ENCODE peak calls at places on chromosomes 7 and 10, in seven cellular contexts. J is heart right ventricle; X is ovary; F is colonic mucosa; R is lower lobe of right lung; S is psoas muscle; M is CD8-positive, alpha-beta memory T cell. G is an unnamed sample.

GRCh38 chr7:30625283-30625682 is 30.6 kb downstream of the GARS1 start:
- DNase-seq in S (no peak), J (no peak), M (no peak), F (no peak), R (no peak), X (no peak), G (no peak)

GRCh38 chr7:74185636-74186035 is 11.5 kb downstream of the EIF4H start:
- DNase-seq in M (no peak), J (no peak), S (no peak), F (no peak), X (no peak), R (no peak), G (no peak)

GRCh38 chr10:12041766-12042408 is 722 bp downstream of the UPF2 start:
- DNase-seq in R (no peak), M (no peak), X (no peak), J (no peak), S (no peak), F (peak; percentile 51), G (peak; percentile 31)

GRCh38 chr10:76150139-76150885 is 718.9 kb downstream of the LRMDA start:
- DNase-seq in X (peak; percentile 28), M (no peak), R (peak; percentile 63), F (no peak), J (no peak), S (no peak), G (peak; percentile 40)

GRCh38 chr7:45679516-45679915 is 105.3 kb downstream of the ADCY1 start:
- DNase-seq in M (no peak), F (peak; percentile 3), R (no peak), X (no peak), S (no peak), J (no peak), G (no peak)

GRCh38 chr10:102537367-102537766 is 33.6 kb downstream of the SUFU start:
- DNase-seq in J (no peak), F (no peak), R (no peak), S (no peak), M (no peak), X (no peak), G (no peak)

GRCh38 chr10:15486404-15486803 is 115.3 kb upstream of the FAM171A1 start:
- DNase-seq in S (no peak), X (no peak), R (no peak), J (no peak), M (no peak), F (no peak), G (no peak)

GRCh38 chr10:115773832-115774231 is 499.2 kb downstream of the GFRA1 start:
- DNase-seq in M (no peak), F (no peak), S (no peak), X (no peak), J (no peak), R (no peak), G (no peak)

GRCh38 chr10:11165591-11166543 is 148.2 kb downstream of the CELF2 start:
- DNase-seq in M (peak; percentile 67), J (peak; percentile 62), R (peak; percentile 63), X (peak; percentile 75), F (peak; percentile 32), S (peak; percentile 62), G (peak; percentile 40)

GRCh38 chr7:94382746-94383145 is 11.9 kb upstream of the COL1A2 start:
- DNase-seq in J (no peak), S (no peak), M (no peak), F (no peak), X (no peak), R (no peak), G (no peak)

GRCh38 chr10:97781541-97782331 is 9.9 kb upstream of the SFRP5 start:
- DNase-seq in F (no peak), S (no peak), M (no peak), J (no peak), X (no peak), R (no peak), G (no peak)

GRCh38 chr10:132331956-132332749 is at the start of gene LRRC27:
- DNase-seq in M (peak; percentile 100), X (peak; percentile 99), R (peak; percentile 99), S (peak; percentile 100), J (peak; percentile 99), F (peak; percentile 99), G (peak; percentile 99)
- H3K4me3 ChIP-seq in M (peak within 1 kb of the TSS; percentile 92), X (peak within 1 kb of the TSS; percentile 60), R (peak within 1 kb of the TSS; percentile 91), S (peak within 1 kb of the TSS; percentile 86), J (peak within 1 kb of the TSS; percentile 75), F (peak within 1 kb of the TSS; percentile 82), G (peak within 1 kb of the TSS; percentile 76)

DNA sequence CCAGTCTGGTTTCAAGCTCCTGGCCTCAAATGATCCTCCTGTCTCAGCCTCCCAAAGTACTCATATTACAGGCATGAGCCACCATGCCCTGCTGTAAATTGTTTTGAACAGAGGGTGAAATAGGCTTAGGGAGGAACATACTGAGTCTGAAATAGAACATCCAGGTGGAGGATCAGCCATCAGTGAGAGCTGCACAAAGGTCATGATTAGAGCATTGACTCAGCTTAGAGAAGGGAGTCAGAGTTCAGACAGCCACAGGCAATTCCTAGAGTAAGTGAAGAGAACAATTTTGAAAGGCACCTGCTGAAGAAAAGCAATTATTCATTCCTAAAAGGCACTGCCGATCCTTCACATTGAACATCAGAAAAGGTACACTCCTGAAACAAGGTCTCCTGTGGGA is 15.9 kb upstream of the NEBL start:
- DNase-seq in X (no peak), R (no peak), M (no peak), J (no peak), S (no peak), F (no peak), G (no peak)
- H3K4me1 ChIP-seq in X (no peaks in the 10 kb centered on the region), R (no peaks in the 10 kb centered on the region), M (no peaks in the 10 kb centered on the region), J (no peaks in the 10 kb centered on the region), S (no peaks in the 10 kb centered on the region), F (no peaks in the 10 kb centered on the region), G (no peaks in the 10 kb centered on the region)

GRCh38 chr7:151437866-151438516 is 1.9 kb downstream of the CRYGN start:
- DNase-seq in S (no peak), M (no peak), J (no peak), R (no peak), X (peak; percentile 27), F (no peak), G (no peak)

GRCh38 chr7:151438864-151439601 is 908 bp downstream of the CRYGN start:
- DNase-seq in X (peak; percentile 18), R (no peak), F (no peak), S (no peak), J (no peak), M (no peak), G (no peak)

GRCh38 chr7:151442776-151443496 is 3.0 kb upstream of the CRYGN start:
- DNase-seq in F (no peak), J (no peak), R (no peak), M (no peak), S (no peak), X (no peak), G (no peak)

GRCh38 chr7:151440799-151441443 is 980 bp upstream of the CRYGN start:
- DNase-seq in J (no peak), R (no peak), M (no peak), X (peak; percentile 29), S (no peak), F (no peak), G (no peak)

DNA sequence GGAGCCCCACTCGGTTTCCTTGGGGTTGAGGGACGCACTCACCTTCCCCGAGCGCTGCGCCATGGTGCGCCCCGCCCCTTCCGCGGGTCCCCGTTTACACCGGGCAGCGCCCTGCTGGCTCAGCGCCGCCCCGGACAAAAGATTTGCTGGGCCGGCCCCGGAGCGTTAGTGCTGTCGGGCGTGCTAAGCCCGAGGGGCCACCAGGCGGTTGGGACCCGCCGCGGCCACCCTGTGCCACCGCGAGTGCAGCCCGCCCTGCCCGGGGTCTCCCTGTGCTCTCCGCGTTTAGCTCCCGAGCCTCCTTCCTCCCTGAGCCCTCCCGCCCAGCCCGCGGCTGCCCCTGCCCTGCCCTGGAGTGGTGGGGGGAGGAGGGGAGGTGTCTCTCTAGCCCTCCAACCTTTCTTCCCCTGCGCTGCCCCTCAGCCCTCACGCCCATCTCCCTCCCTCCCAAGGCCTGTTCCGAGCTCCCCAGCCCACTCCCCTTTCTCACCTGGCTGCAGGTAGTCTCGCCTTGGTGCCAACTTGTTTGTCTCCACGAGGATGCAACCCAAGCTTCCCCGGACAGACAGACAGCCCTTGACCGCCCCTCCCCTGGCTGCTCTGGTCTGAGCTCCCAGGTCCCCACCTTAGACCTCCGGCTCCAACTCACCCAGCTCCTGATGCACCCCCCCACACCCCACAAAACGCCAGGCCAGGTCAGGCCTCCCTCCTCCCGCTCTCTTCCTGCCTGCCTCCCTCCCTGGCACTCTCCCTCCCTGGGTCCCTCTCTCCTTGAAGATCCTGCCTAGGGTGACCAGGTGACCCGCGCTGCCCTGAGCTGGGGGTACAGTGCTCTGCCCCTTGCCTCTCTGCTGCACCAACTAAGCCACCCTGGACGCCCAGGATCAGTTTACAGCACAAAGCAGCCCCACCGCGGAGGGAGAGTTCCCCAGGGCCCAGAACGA is at the start of gene CRYGN:
- DNase-seq in M (no peak), S (no peak), X (peak; percentile 39), R (no peak), F (no peak), J (no peak), G (no peak)
- H3K4me3 ChIP-seq in M (no peak within 1 kb of the TSS), S (peak within 1 kb of the TSS; percentile 28), X (peak within 1 kb of the TSS; percentile 8), R (peak within 1 kb of the TSS; percentile 39), F (peak within 1 kb of the TSS; percentile 7), J (peak within 1 kb of the TSS; percentile 27), G (no peak within 1 kb of the TSS)

GRCh38 chr7:13981070-13981469 is 8.4 kb downstream of the ETV1 start:
- DNase-seq in J (peak; percentile 64), X (no peak), M (no peak), R (no peak), S (no peak), F (peak; percentile 71), G (peak; percentile 38)
- H3K4me1 ChIP-seq in J (peaks cover 14% of the 10 kb centered on the region), X (no peaks in the 10 kb centered on the region), M (no peaks in the 10 kb centered on the region), R (peaks cover 12% of the 10 kb centered on the region), S (no peaks in the 10 kb centered on the region), F (peaks cover 8% of the 10 kb centered on the region), G (peaks cover 5% of the 10 kb centered on the region)

DNA sequence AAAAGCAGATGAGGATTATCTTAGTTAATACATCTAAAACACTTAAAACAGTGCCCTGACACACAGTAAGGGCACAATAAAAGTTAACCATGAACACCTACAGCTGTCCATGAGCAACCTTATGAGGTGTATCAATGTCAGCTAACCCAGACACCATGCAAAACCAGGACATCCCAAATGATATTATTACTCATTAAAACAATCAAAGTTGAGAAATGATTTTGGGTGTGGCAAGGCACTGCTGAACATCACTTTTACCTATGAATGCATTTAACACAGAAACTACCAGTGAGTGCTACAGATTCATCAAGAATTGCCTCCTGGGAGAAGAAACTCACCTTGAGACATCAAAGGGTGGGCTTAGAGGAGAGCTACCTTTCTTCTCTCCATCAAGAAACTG is 18.3 kb downstream of the IRF5 start:
- DNase-seq in R (no peak), X (no peak), J (no peak), S (no peak), F (no peak), M (no peak), G (no peak)
- H3K4me3 ChIP-seq in R (no peak overlapping the region), X (no peak overlapping the region), J (no peak overlapping the region), S (no peak overlapping the region), F (no peak overlapping the region), M (no peak overlapping the region), G (no peak overlapping the region)

GRCh38 chr7:125668321-125668993 is 738.8 kb upstream of the POT1 start:
- DNase-seq in J (no peak), S (no peak), F (no peak), R (no peak), M (no peak), X (no peak), G (no peak)
- H3K4me1 ChIP-seq in J (no peaks in the 10 kb centered on the region), S (no peaks in the 10 kb centered on the region), F (no peaks in the 10 kb centered on the region), R (no peaks in the 10 kb centered on the region), M (no peaks in the 10 kb centered on the region), X (no peaks in the 10 kb centered on the region), G (peaks cover 9% of the 10 kb centered on the region)

G was measured in body of pancreas.